ENCODE peak calls at places on chromosomes 4 and X, in seven cellular contexts. K is endothelial cell; I is AG20443; A is stimulated activated CD4-positive, alpha-beta T cell treated with anti-CD3 and anti-CD28 coated beads, Interleukin-2, amount 100 ng/mL, for 48 hours; N is T-helper 1 cell; S is NB4; C is dermis blood vessel endothelial cell. D is an unnamed sample.

GRCh38 chr4:26124753-26125236 is 196.0 kb upstream of the RBPJ start:
- DNase-seq in K (no peak), I (peak), A (no peak), N (no peak), S (peak), C (no peak), D (peak)

GRCh38 chr4:20543131-20543530 is 157.1 kb upstream of the PACRGL start:
- DNase-seq in K (no peak), I (peak), A (no peak), N (no peak), S (no peak), C (no peak), D (no peak)

GRCh38 chr4:72286185-72286584 is 254.4 kb downstream of the NPFFR2 start:
- DNase-seq in K (no peak), I (no peak), A (no peak), N (no peak), S (peak), C (peak), D (no peak)

GRCh38 chrX:50281253-50281652 is 76.7 kb downstream of the CCNB3 start:
- DNase-seq in K (no peak), I (no peak), A (no peak), N (no peak), S (no peak), C (no peak), D (no peak)

GRCh38 chr4:8472689-8473197 is 32.2 kb downstream of the TRMT44 start:
- DNase-seq in K (no peak), I (peak), A (no peak), N (no peak), S (no peak), C (no peak), D (no peak)

GRCh38 chrX:149611619-149612018 is 16.5 kb upstream of the HSFX2 start:
- DNase-seq in K (no peak), I (no peak), A (no peak), N (no peak), S (no peak), C (no peak), D (no peak)

GRCh38 chr4:168587326-168588125 is 90.7 kb downstream of the PALLD start:
- DNase-seq in K (no peak), I (peak), A (no peak), N (no peak), S (peak), C (peak), D (no peak)

GRCh38 chrX:120365320-120365719 is 3.4 kb downstream of the ATP1B4 start:
- DNase-seq in K (peak), I (peak), A (peak), N (peak), S (peak), C (peak), D (no peak)

GRCh38 chr4:155794589-155794988 is 35.8 kb downstream of the GUCY1B1 start:
- DNase-seq in K (no peak), I (no peak), A (no peak), N (no peak), S (no peak), C (no peak), D (no peak)

GRCh38 chr4:81757706-81758105 is 286.0 kb upstream of the RASGEF1B start:
- DNase-seq in K (no peak), I (no peak), A (no peak), N (no peak), S (no peak), C (no peak), D (no peak)

GRCh38 chr4:3188118-3188517 is 60.8 kb upstream of the MSANTD1 start:
- DNase-seq in K (no peak), I (no peak), A (no peak), N (no peak), S (no peak), C (no peak), D (no peak)

D was measured in iPS DF 19.7.